ENCODE peak calls at places on chromosome X, in ten cellular contexts. W, Z, J, O, F, L, K, S, H and X are unnamed samples.

GRCh38 chrX:54180403-54180802 is 2.7 kb downstream of the FAM120C start:
- DNase-seq in J (no peak), F (no peak), O (no peak), W (no peak), S (no peak), L (no peak), Z (no peak), K (no peak), H (no peak), X (no peak)

GRCh38 chrX:22889824-22890223 is 109.9 kb upstream of the DDX53 start:
- DNase-seq in S (no peak), L (no peak), W (no peak), O (no peak), F (no peak), K (no peak), H (no peak), J (no peak), Z (no peak), X (no peak)

GRCh38 chrX:110022555-110023448 is 19.9 kb downstream of the TMEM164 start:
- DNase-seq in W (no peak), O (no peak), K (no peak), L (no peak), J (no peak), F (no peak), H (no peak), Z (no peak), S (no peak), X (no peak)

GRCh38 chrX:8868070-8868795 is 67.0 kb upstream of the FAM9A start:
- DNase-seq in J (no peak), S (no peak), F (no peak), Z (no peak), L (no peak), K (no peak), O (no peak), H (no peak), W (no peak), X (no peak)

GRCh38 chrX:1658083-1658463 is 43.2 kb downstream of the ASMT start:
- DNase-seq in O (no peak), Z (no peak), W (no peak), L (no peak), F (no peak), K (no peak), H (no peak), J (no peak), S (no peak), X (no peak)

GRCh38 chrX:105126201-105126600 is 94.3 kb downstream of the TEX13A start:
- DNase-seq in F (no peak), S (no peak), J (no peak), W (no peak), O (no peak), K (no peak), L (no peak), Z (no peak), H (no peak), X (no peak)

GRCh38 chrX:9318761-9319160 is 146.1 kb upstream of the TBL1X start:
- DNase-seq in Z (no peak), F (no peak), L (no peak), O (no peak), S (no peak), K (no peak), H (no peak), W (no peak), J (no peak), X (no peak)

GRCh38 chrX:39897741-39898097 is 200.0 kb downstream of the BCOR start:
- DNase-seq in H (no peak), L (no peak), S (no peak), O (no peak), Z (no peak), W (no peak), F (no peak), J (no peak), K (no peak), X (no peak)

GRCh38 chrX:49163555-49164419 is 1.2 kb downstream of the MAGIX start:
- DNase-seq in L (peak), H (peak), Z (peak), K (no peak), W (no peak), F (peak), O (peak), S (peak), J (peak), X (peak)

GRCh38 chrX:37380920-37381319 is 31.8 kb downstream of the PRRG1 start:
- DNase-seq in W (no peak), F (no peak), J (no peak), K (no peak), H (no peak), S (no peak), L (no peak), Z (no peak), O (no peak), X (peak)

GRCh38 chrX:47174376-47174775 is 19.3 kb upstream of the UBA1 start:
- DNase-seq in O (peak), S (no peak), F (no peak), L (peak), W (no peak), H (no peak), J (no peak), K (peak), Z (peak), X (no peak)

GRCh38 chrX:131801911-131802310 is 221.2 kb upstream of the STK26 start:
- DNase-seq in W (no peak), Z (no peak), F (no peak), H (no peak), O (no peak), L (no peak), S (no peak), J (no peak), K (no peak), X (no peak)

GRCh38 chrX:104854790-104855340 is 288.9 kb downstream of the IL1RAPL2 start:
- DNase-seq in K (no peak), J (no peak), H (no peak), S (no peak), F (no peak), L (no peak), Z (no peak), W (no peak), O (no peak), X (no peak)

GRCh38 chrX:34521563-34521962 is 135.5 kb downstream of the TMEM47 start:
- DNase-seq in J (no peak), K (no peak), F (no peak), S (no peak), Z (no peak), H (no peak), L (no peak), O (no peak), W (no peak), X (no peak)

GRCh38 chrX:29788991-29789699 is 426.2 kb upstream of the MAGEB2 start:
- DNase-seq in O (no peak), Z (no peak), F (no peak), S (no peak), L (no peak), H (no peak), K (no peak), J (no peak), W (no peak), X (no peak)

GRCh38 chrX:132063862-132064261 is 40.8 kb downstream of the STK26 start:
- DNase-seq in W (no peak), J (no peak), O (no peak), H (no peak), S (no peak), L (no peak), Z (no peak), F (no peak), K (no peak), X (no peak)

GRCh38 chrX:19257001-19257400 is 86.7 kb upstream of the PDHA1 start:
- DNase-seq in F (no peak), L (no peak), J (no peak), Z (no peak), W (no peak), K (no peak), O (no peak), S (no peak), H (no peak), X (no peak)

GRCh38 chrX:37010496-37010895 is 2.3 kb downstream of the FAM47C start:
- DNase-seq in Z (no peak), K (no peak), O (no peak), F (no peak), L (no peak), J (no peak), H (no peak), S (no peak), W (no peak), X (no peak)

GRCh38 chrX:98607739-98608138 is 1724.0 kb downstream of the RPA4 start:
- DNase-seq in J (no peak), O (no peak), Z (no peak), F (no peak), L (no peak), K (no peak), S (no peak), W (no peak), H (no peak), X (no peak)

GRCh38 chrX:43573441-43574015 is 82.6 kb upstream of the MAOA start:
- DNase-seq in S (no peak), F (no peak), W (no peak), K (no peak), O (no peak), Z (no peak), H (no peak), J (no peak), L (no peak), X (no peak)

GRCh38 chrX:120120223-120120622 is 4.5 kb upstream of the RHOXF1 start:
- DNase-seq in H (no peak), J (no peak), O (no peak), F (no peak), S (no peak), L (no peak), Z (peak), W (no peak), K (no peak), X (no peak)

GRCh38 chrX:13126785-13127184 is 82.4 kb upstream of the FAM9C start:
- DNase-seq in H (no peak), W (no peak), Z (no peak), F (no peak), O (no peak), L (no peak), S (no peak), J (no peak), K (no peak), X (no peak)

GRCh38 chrX:39813631-39814246 is 284.0 kb downstream of the BCOR start:
- DNase-seq in S (peak), Z (no peak), L (peak), F (no peak), O (peak), J (peak), K (no peak), H (no peak), W (no peak), X (no peak)

GRCh38 chrX:76253432-76253831 is 80.6 kb downstream of the PBDC1 start:
- DNase-seq in L (peak), O (no peak), J (peak), F (no peak), K (no peak), W (no peak), H (peak), S (no peak), Z (no peak), X (no peak)

GRCh38 chrX:40299028-40299479 is 201.3 kb upstream of the BCOR start:
- DNase-seq in W (no peak), O (peak), K (no peak), Z (no peak), H (no peak), F (no peak), S (no peak), J (no peak), L (no peak), X (no peak)

GRCh38 chrX:121146059-121146628 is 98.7 kb downstream of the GLUD2 start:
- DNase-seq in H (no peak), F (no peak), K (no peak), O (no peak), W (no peak), Z (no peak), J (no peak), L (no peak), S (no peak), X (no peak)

GRCh38 chrX:38560776-38561125 is 591 bp upstream of the TSPAN7 start:
- DNase-seq in O (no peak), Z (no peak), S (no peak), F (no peak), J (no peak), H (no peak), K (no peak), W (no peak), L (no peak), X (no peak)

GRCh38 chrX:118727686-118728339 is 407 bp downstream of the IL13RA1 start:
- DNase-seq in H (no peak), W (no peak), S (peak), K (no peak), L (peak), O (peak), F (no peak), Z (peak), J (peak), X (no peak)

DNA sequence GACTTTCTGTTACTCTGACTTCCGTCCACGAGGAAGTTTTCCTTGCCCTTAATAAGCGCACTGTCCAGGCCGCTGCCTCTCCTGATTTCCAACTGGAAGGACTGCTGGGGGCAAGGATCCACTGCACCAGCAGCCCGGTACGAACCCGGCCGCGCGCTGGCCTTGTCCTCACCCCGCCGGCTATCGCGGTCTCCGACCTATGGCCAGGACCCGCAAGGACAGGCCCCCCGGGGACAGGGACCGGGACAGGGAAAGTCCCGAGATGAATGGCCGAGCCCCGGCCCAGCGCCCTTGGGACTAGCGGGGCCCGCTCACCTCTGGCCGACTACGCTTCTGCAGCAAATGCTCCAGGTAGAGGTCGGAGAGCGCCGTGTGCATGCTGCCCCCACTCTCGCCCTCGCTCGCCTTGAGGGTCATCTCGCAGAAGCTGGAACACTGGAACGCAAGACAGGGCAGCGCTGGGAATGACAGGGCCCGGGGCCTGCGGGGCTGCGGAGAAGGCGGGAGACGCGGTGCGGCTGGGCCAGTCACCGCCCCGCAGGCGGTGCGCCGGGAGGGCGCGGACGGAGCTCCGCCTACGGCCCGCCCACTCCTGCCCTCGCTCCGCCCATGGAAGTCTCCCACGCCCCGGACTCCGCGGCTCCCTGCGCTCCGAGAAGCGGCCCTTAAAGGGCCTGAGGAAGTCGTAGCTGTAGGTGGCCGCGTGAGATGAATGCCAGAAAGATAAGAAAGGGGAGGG is at the start of gene MPP1:
- DNase-seq in L (peak), H (peak), Z (peak), O (peak), J (peak), S (peak), F (no peak), W (no peak), K (peak), X (peak)
- TF ChIP-seq POLR2A in L (no peak), H (no peak), Z (peak), O (no peak), J (no peak), S (no peak), F (no peak), W (peak), K (peak), X (peak)

GRCh38 chrX:149631293-149632165 is at the start of gene TMEM185A:
- DNase-seq in W (no peak), Z (peak), J (peak), K (peak), L (peak), O (peak), F (peak), S (peak), H (peak), X (peak)
- TF ChIP-seq POLR2A in W (peak), Z (no peak), J (no peak), K (peak), L (no peak), O (no peak), F (no peak), S (no peak), H (no peak), X (peak)

DNA sequence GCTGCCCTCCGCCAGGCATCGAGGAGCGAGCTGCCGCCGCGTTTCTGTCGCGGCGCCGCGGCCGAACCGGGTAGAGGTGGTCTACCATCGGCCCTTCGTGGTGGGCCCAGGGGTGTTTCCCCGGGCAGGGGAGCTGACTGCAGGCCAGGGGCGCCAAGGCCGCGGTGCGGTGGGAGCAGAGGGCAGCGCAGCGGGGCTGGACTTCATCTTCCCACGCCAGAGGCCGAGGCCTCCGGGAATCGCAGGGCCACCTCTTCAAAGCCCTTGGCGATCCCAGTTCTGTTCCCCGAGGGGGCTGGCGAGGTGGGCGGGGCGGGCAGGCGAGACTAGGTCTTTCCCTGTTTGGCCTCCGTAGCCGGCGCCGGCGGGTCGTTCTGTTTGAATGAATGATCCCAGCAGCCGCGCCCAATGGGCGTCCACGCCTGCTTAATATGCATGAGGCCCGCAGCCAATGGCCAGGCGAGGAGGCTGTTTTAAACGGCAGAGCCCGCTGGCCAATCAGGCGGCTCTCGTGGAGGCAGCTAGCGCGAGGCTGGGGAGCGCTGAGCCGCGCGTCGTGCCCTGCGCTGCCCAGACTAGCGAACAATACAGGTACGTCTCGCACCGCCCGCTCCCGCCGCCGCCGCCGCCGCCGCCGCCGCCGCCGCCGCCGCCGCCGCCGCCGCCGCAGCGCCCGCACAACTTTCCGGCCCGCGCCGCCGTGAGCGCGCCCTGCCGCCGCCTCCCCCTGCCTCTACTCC is at the start of gene HMGB3:
- DNase-seq in L (peak), Z (peak), O (peak), J (peak), F (peak), W (peak), K (peak), H (peak), S (peak), X (peak)
- TF ChIP-seq POLR2A in L (no peak), Z (peak), O (no peak), J (no peak), F (peak), W (peak), K (peak), H (no peak), S (no peak), X (peak)

DNA sequence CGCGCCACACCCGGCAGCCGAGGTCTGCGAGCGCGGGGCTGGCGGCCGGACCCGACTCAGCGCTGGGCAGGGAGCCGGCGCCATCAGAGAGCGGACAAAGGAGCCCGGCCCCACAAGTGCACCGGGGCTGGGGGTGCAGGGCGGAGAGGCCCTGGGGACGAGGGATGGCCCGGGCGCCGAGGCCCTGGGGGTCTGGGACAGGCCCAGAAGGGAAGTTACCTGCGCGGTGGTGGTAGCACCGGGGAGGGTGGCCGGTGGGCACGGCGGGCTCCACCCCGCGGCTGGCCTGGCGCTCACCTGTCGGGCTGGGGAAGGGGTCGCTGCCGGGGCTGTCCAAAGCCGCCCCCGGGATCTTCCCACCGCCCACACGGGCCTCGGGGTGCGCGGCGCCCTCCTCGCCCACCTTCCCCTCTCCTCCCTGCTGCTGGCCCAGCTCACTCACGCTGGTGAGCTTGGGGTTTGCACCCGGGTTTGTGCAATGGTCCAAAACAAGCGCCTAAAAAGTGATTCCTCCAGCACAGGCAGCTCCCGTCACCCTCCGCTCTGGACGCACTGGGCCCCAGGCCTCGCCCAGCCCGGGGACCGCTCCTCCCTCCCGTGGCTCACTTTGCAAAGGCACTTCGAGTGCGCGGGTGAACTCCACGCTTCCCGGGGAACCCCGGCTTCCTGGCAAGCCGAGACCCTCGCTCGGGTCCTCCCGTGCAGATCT is at the start of gene CTPS2:
- DNase-seq in S (peak), F (no peak), L (peak), Z (peak), J (peak), K (peak), O (peak), H (peak), W (no peak), X (peak)
- TF ChIP-seq POLR2A in S (no peak), F (no peak), L (no peak), Z (peak), J (no peak), K (peak), O (no peak), H (peak), W (peak), X (peak)

GRCh38 chrX:154059729-154060245 is 37.7 kb downstream of the MECP2 start:
- DNase-seq in O (no peak), L (no peak), H (no peak), S (no peak), K (no peak), F (no peak), W (no peak), Z (no peak), J (no peak), X (no peak)

GRCh38 chrX:154063234-154063633 is 34.3 kb downstream of the MECP2 start:
- DNase-seq in F (no peak), O (no peak), S (no peak), L (no peak), K (no peak), J (no peak), Z (no peak), H (no peak), W (no peak), X (no peak)

GRCh38 chrX:154064637-154065435 is 32.7 kb downstream of the MECP2 start:
- DNase-seq in W (no peak), K (no peak), H (no peak), L (no peak), Z (no peak), S (no peak), J (no peak), F (no peak), O (no peak), X (no peak)

GRCh38 chrX:154059231-154059630 is 38.3 kb downstream of the MECP2 start:
- DNase-seq in Z (no peak), F (no peak), L (no peak), W (no peak), H (no peak), O (no peak), K (no peak), J (no peak), S (no peak), X (no peak)

DNA sequence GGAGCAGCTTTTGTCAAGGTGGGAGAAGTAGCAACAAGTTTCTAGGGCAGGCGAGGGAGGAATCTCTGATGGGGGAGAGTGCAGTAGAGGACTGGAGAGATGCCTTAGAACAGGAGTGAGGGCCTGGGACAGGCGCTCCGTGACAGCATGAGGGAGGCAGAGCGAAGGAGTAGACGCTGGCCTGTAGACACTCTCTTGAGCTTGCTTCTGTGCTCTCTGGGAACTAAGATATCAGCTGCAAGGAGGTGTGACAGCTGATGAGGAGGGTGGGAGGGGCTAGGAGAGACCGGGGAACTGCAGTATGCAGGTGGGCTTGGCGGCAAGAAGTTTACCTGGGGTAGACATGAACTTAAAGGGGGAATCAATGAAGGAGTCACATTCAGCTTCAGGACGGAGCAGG is 35.7 kb downstream of the MECP2 start:
- DNase-seq in W (no peak), S (no peak), H (no peak), F (no peak), L (no peak), Z (no peak), O (no peak), J (no peak), K (no peak), X (no peak)
- TF ChIP-seq POLR2A in W (no peak), S (no peak), H (no peak), F (no peak), L (no peak), Z (no peak), O (no peak), J (no peak), K (no peak), X (no peak)